ENCODE peak calls at places on chromosomes 5 and 9, in four cellular contexts. M is heart right ventricle, L is PC-9, Z is astrocyte. C is an unnamed sample.

GRCh38 chr5:135075621-135076585 is 41.9 kb upstream of the PITX1 start:
- DNase-seq in M (no peak), L (no peak), Z (peak), C (no peak)

GRCh38 chr9:72365525-72366256 is 683 bp upstream of the ZFAND5 start:
- DNase-seq in M (peak), L (peak), Z (peak), C (peak)

GRCh38 chr9:83291196-83291595 is 228.3 kb upstream of the RASEF start:
- DNase-seq in M (no peak), L (no peak), Z (no peak), C (no peak)

GRCh38 chr5:41414598-41414997 is 95.8 kb downstream of the PLCXD3 start:
- DNase-seq in M (no peak), L (peak), Z (peak), C (peak)

GRCh38 chr5:160311491-160312138 is 749 bp downstream of the CCNJL start:
- DNase-seq in M (peak), L (peak), Z (no peak), C (no peak)

GRCh38 chr9:37386988-37387387 is 35.5 kb upstream of the GRHPR start:
- DNase-seq in M (no peak), L (no peak), Z (no peak), C (no peak)

GRCh38 chr9:89606567-89607311 is 1.9 kb downstream of the GADD45G start:
- DNase-seq in M (peak), L (no peak), Z (peak), C (no peak)

GRCh38 chr5:93477791-93478190 is 103.2 kb downstream of the NR2F1-AS1 start:
- DNase-seq in M (no peak), L (no peak), Z (no peak), C (no peak)

GRCh38 chr9:35163413-35163812 is 1.6 kb downstream of the UNC13B start:
- DNase-seq in M (no peak), L (no peak), Z (no peak), C (no peak)

GRCh38 chr5:168066536-168067208 is 224.8 kb upstream of the WWC1 start:
- DNase-seq in M (no peak), L (no peak), Z (no peak), C (no peak)

GRCh38 chr5:142438573-142438972 is 113.8 kb upstream of the SPRY4 start:
- DNase-seq in M (no peak), L (no peak), Z (no peak), C (no peak)

GRCh38 chr5:65696892-65697291 is 25.0 kb downstream of the SGTB start:
- DNase-seq in M (no peak), L (no peak), Z (no peak), C (no peak)

GRCh38 chr5:38404667-38405276 is 146.4 kb downstream of the EGFLAM start:
- DNase-seq in M (no peak), L (no peak), Z (no peak), C (no peak)

GRCh38 chr5:9512452-9512851 is 33.4 kb downstream of the SEMA5A start:
- DNase-seq in M (no peak), L (no peak), Z (peak), C (no peak)

GRCh38 chr9:82208741-82209450 is 220.3 kb downstream of the SPATA31D1 start:
- DNase-seq in M (no peak), L (no peak), Z (no peak), C (no peak)

GRCh38 chr5:178453224-178453623 is 137.0 kb downstream of the COL23A1 start:
- DNase-seq in M (no peak), L (no peak), Z (peak), C (peak)

GRCh38 chr5:147461915-147462314 is 48.0 kb downstream of the DPYSL3 start:
- DNase-seq in M (no peak), L (no peak), Z (peak), C (no peak)

GRCh38 chr9:15642369-15642962 is 89.6 kb downstream of the CCDC171 start:
- DNase-seq in M (no peak), L (no peak), Z (peak), C (peak)

GRCh38 chr5:154566146-154566680 is 88.2 kb upstream of the HAND1 start:
- DNase-seq in M (no peak), L (no peak), Z (no peak), C (no peak)

GRCh38 chr9:33817327-33818166 is 587 bp downstream of the UBE2R2 start:
- DNase-seq in M (peak), L (peak), Z (peak), C (peak)

GRCh38 chr9:33435821-33436277 is 11.5 kb downstream of the AQP3 start:
- DNase-seq in M (no peak), L (no peak), Z (no peak), C (no peak)

GRCh38 chr5:142281012-142281374 is 43.8 kb downstream of the SPRY4 start:
- DNase-seq in M (peak), L (no peak), Z (no peak), C (no peak)

GRCh38 chr5:112563169-112563826 is 144.2 kb upstream of the EPB41L4A start:
- DNase-seq in M (no peak), L (no peak), Z (no peak), C (no peak)

GRCh38 chr5:95533106-95533505 is 21.7 kb downstream of the SKIC3 start:
- DNase-seq in M (no peak), L (no peak), Z (peak), C (no peak)

GRCh38 chr5:34484190-34484589 is 171.9 kb upstream of the RAI14 start:
- DNase-seq in M (no peak), L (no peak), Z (no peak), C (no peak)

GRCh38 chr5:34484591-34485228 is 171.4 kb upstream of the RAI14 start:
- DNase-seq in M (no peak), L (no peak), Z (peak), C (no peak)

GRCh38 chr5:34486160-34486765 is 169.9 kb upstream of the RAI14 start:
- DNase-seq in M (peak), L (peak), Z (peak), C (peak)

GRCh38 chr5:34480810-34481528 is 175.2 kb upstream of the RAI14 start:
- DNase-seq in M (no peak), L (no peak), Z (no peak), C (no peak)

DNA sequence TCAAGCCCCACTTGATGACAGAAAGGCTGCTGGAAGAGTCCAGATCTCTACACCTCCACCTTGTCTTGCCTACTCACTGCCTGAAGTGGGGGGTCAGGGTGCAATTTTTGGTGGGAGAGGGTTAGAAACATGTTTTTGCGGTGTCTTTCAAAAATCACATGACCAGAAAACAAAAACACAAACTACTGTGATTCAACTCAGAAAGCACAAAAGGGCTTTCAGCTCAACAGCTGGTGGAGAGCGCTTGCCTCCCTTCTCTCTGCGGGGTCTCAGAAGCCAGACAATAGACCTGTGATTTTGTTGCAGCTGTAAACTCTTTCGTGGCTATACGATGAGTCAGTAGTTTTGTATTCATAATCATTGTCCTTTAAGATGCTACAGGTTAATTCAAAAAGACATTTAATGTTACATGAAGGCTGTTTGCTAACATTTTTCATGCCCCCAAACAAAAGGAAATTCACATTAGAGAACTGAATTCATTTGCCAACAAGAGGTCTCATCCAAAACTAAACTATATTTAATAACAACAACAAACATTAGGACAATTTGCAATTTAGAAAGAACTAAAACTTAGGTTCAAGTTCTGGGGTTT is 172.6 kb upstream of the RAI14 start:
- DNase-seq in M (no peak), L (no peak), Z (no peak), C (no peak)
- H3K4me3 ChIP-seq in M (no peak), L (no peak), Z (no peak), C (no peak)

GRCh38 chr5:139770722-139771121 is 24.9 kb upstream of the PSD2 start:
- DNase-seq in M (no peak), L (no peak), Z (no peak), C (no peak)

GRCh38 chr5:139767960-139768359 is 27.6 kb upstream of the PSD2 start:
- DNase-seq in M (peak), L (no peak), Z (no peak), C (no peak)

GRCh38 chr5:139772392-139772791 is 23.2 kb upstream of the PSD2 start:
- DNase-seq in M (no peak), L (no peak), Z (no peak), C (no peak)

GRCh38 chr5:139768802-139769465 is 26.7 kb upstream of the PSD2 start:
- DNase-seq in M (no peak), L (no peak), Z (no peak), C (no peak)

GRCh38 chr5:139769477-139769876 is 26.1 kb upstream of the PSD2 start:
- DNase-seq in M (no peak), L (no peak), Z (no peak), C (no peak)
- TF ChIP-seq CTCF in M (no peak), L (no peak), Z (no peak), C (no peak)

DNA sequence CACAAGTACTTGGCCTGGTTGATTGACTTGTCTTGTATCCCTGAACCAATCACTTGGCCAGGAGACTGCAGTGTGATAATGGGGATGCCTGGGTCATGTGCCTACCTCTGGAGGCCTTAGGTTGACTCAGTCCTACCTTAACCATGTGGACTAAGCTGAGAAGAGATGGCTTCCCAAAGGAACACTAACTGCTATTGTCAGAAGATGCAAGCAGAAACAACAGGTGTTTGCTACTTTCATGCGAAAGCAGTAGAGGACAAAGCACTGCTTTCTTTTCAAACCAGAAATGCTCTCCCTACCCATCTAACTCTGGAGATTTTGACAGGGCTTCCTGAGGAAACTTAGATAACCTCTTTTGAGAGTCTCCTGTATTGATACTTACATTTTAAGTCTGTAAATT is 22.9 kb downstream of the CDK7 start:
- DNase-seq in M (no peak), L (no peak), Z (no peak), C (no peak)
- H3K4me3 ChIP-seq in M (no peak), L (no peak), Z (no peak), C (no peak)

GRCh38 chr5:57550132-57550531 is 67.5 kb upstream of the ACTBL2 start:
- DNase-seq in M (no peak), L (no peak), Z (no peak), C (no peak)
- TF ChIP-seq CTCF in M (no peak), L (no peak), Z (no peak), C (no peak)

GRCh38 chr9:1274334-1274733 is 224.2 kb downstream of the DMRT2 start:
- DNase-seq in M (no peak), L (no peak), Z (no peak), C (no peak)
- H3K4me3 ChIP-seq in M (no peak), L (no peak), Z (no peak), C (no peak)

DNA sequence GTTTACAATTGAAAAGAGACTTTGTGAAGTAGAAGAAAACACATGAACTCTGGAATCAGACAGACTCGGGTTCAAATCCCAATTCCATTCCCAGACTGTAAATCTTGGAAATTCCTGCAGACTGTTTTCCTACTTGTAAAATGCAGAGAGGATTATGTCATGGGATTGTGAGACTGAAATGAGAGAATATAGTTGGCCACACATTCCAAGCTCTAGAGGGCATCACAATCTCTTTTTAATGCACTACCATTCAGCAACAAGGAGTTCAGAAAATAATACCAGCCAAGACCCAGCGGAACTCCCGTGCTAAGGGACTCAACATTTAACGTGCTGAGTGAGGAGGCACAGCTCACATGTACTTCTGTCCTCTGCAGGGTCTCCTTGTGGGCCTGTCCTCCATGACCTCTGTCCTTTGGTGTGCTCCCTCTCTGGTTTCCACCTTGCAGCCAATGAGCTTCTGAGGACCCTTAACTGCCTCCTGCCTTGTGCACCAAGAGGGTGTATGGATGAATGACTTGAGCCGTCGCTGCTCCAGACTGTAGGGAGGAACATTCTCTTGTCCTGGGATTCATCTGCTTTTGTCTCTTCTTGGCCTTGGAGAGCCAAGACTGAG is 263.5 kb downstream of the NTRK2 start:
- DNase-seq in M (no peak), L (no peak), Z (no peak), C (no peak)
- TF ChIP-seq CTCF in M (no peak), L (no peak), Z (peak), C (peak)

GRCh38 chr9:137026828-137027227 is 1.2 kb downstream of the ABCA2 start:
- DNase-seq in M (no peak), L (no peak), Z (no peak), C (no peak)
- H3K4me3 ChIP-seq in M (peak), L (peak), Z (no peak), C (peak)

DNA sequence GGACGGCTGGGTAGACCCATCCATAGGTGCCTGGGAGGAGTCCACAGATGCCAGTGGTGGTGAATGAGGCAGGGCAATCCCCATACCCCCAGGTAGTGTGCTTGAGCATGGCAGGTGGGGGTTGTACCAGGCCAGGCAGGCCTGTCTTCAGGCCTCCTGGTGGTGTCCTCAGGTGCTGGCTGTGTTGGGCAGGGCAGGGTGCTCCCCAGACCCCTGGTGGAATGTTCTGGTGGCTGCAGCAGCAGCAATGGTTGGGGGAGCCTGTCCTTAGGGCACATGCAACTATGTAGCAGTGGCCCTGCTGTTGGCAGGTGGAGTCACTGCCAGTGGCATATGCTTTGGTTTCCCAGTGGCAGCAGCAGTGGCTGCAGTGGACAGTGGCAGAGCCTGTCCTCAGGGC is 10.0 kb downstream of the ALG2 start:
- DNase-seq in M (no peak), L (no peak), Z (no peak), C (no peak)
- TF ChIP-seq CTCF in M (no peak), L (no peak), Z (no peak), C (no peak)

DNA sequence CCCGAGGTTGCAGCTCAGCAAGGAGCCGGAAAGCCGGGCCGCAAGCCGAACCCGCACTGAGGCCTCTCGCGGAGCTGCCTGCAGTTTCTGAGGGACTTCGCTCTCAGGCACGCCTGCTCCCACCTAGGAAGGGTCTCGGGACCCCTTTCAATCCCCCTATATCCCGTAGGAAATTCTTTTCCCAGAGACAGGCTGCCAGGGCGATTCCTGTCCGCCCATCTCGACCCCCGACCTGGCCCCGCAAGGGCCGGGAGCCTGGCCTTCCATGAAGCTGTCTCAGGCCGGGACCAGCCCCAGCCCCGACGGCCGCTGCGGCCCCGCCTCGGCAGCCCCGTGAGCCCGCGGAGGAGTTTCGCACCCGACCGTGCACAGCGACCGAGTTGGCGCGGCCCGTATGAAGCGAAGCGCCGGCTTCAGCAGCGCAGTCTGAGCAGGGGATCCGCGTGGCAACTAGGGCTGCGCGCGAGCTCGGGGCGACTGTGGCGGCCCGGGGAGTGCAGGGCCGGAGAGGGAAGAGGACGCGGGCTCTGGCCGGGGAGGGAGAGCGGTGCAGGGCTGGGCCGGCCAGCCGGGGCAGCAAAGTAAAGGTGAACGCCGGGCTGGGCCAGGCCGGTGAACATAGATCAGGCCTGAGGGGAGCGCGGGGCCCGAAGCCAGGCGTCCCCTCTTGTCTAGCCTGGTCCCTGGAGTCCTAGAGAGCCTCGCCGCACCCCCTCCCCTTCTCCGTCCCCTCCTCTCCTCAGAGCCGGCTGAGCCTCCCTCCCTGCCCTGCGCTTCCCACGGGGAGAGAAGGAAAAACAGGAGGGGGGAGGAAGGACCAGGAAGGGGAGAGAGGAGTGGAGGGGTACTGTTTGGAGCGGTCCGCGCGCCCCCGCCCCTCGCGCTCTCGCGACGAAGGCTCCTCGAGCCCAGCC is 879 bp upstream of the PRDM12 start:
- DNase-seq in M (no peak), L (no peak), Z (no peak), C (no peak)
- H3K4me3 ChIP-seq in M (peak), L (no peak), Z (no peak), C (no peak)

GRCh38 chr5:140780512-140780911 is 5.4 kb upstream of the PCDHA1 start:
- DNase-seq in M (no peak), L (no peak), Z (no peak), C (no peak)

GRCh38 chr5:140791111-140791510 is 3.5 kb upstream of the PCDHA2 start:
- DNase-seq in M (no peak), L (no peak), Z (no peak), C (no peak)

GRCh38 chr5:140785905-140786686 is at the start of gene PCDHA1:
- DNase-seq in M (no peak), L (no peak), Z (no peak), C (no peak)
- TF ChIP-seq CTCF in M (no peak), L (peak), Z (no peak), C (no peak)